ENCODE peak calls at places on chromosome 15, in eight cellular contexts. R is Peyer's patch, G is OCI-LY7, T is body of pancreas, W is fibroblast of lung, N is nephron progenitor cell, Q is GM23338, D is AG04450. O is an unnamed sample.

GRCh38 chr15:59137566-59137965 is 32.6 kb downstream of the CCNB2 start:
- DNase-seq in R (no peak), G (no peak), T (no peak), W (no peak), N (no peak), Q (no peak), D (no peak), O (no peak)

GRCh38 chr15:33098082-33099058 is 96.1 kb downstream of the FMN1 start:
- DNase-seq in R (no peak), G (no peak), T (no peak), W (peak; percentile 91), N (no peak), Q (no peak), D (no peak), O (peak; percentile 15)

GRCh38 chr15:101698314-101698713 is 26.0 kb downstream of the TARS3 start:
- DNase-seq in R (no peak), G (no peak), T (no peak), W (no peak), N (no peak), Q (no peak), D (no peak), O (no peak)

GRCh38 chr15:61820212-61820611 is 240.0 kb downstream of the VPS13C start:
- DNase-seq in R (no peak), G (no peak), T (no peak), W (no peak), N (no peak), Q (no peak), D (no peak), O (no peak)

GRCh38 chr15:101137312-101137940 is 114.4 kb downstream of the CHSY1 start:
- DNase-seq in R (no peak), G (no peak), T (no peak), W (no peak), N (no peak), Q (no peak), D (no peak), O (no peak)

GRCh38 chr15:60272623-60273022 is 125.2 kb downstream of the ANXA2 start:
- DNase-seq in R (no peak), G (no peak), T (no peak), W (no peak), N (no peak), Q (peak; percentile 37), D (no peak), O (no peak)

GRCh38 chr15:48925714-48926223 is 38.0 kb downstream of the SHC4 start:
- DNase-seq in R (no peak), G (no peak), T (no peak), W (peak; percentile 94), N (no peak), Q (no peak), D (peak; percentile 62), O (peak; percentile 53)

GRCh38 chr15:92921215-92922131 is 21.3 kb downstream of the CHD2 start:
- DNase-seq in R (no peak), G (no peak), T (peak; percentile 48), W (peak; percentile 72), N (no peak), Q (no peak), D (no peak), O (no peak)

GRCh38 chr15:60442031-60442665 is 36.8 kb downstream of the ICE2 start:
- DNase-seq in R (no peak), G (no peak), T (no peak), W (no peak), N (no peak), Q (no peak), D (no peak), O (no peak)

GRCh38 chr15:101327147-101327740 is 32.2 kb upstream of the SNRPA1 start:
- DNase-seq in R (no peak), G (no peak), T (no peak), W (no peak), N (no peak), Q (no peak), D (no peak), O (no peak)

GRCh38 chr15:50440932-50441331 is 16.7 kb downstream of the USP8 start:
- DNase-seq in R (no peak), G (no peak), T (no peak), W (no peak), N (no peak), Q (no peak), D (no peak), O (no peak)

GRCh38 chr15:71078506-71079207 is 36.6 kb upstream of the THSD4 start:
- DNase-seq in R (no peak), G (no peak), T (no peak), W (no peak), N (no peak), Q (no peak), D (no peak), O (no peak)

GRCh38 chr15:57203906-57204305 is 172.4 kb upstream of the CGNL1 start:
- DNase-seq in R (no peak), G (no peak), T (no peak), W (no peak), N (no peak), Q (no peak), D (no peak), O (no peak)

GRCh38 chr15:87777054-87777498 is 479.5 kb downstream of the NTRK3 start:
- DNase-seq in R (no peak), G (no peak), T (no peak), W (peak; percentile 92), N (peak; percentile 30), Q (no peak), D (peak; percentile 62), O (peak; percentile 63)

GRCh38 chr15:53974121-53974520 is 4.1 kb upstream of the UNC13C start:
- DNase-seq in R (no peak), G (no peak), T (no peak), W (no peak), N (no peak), Q (no peak), D (no peak), O (no peak)

GRCh38 chr15:53974813-53975212 is 3.4 kb upstream of the UNC13C start:
- DNase-seq in R (no peak), G (no peak), T (no peak), W (no peak), N (no peak), Q (no peak), D (no peak), O (no peak)

GRCh38 chr15:53979051-53979788 is 979 bp downstream of the UNC13C start:
- DNase-seq in R (no peak), G (no peak), T (no peak), W (no peak), N (no peak), Q (no peak), D (no peak), O (no peak)

GRCh38 chr15:53978248-53978906 is at the start of gene UNC13C:
- DNase-seq in R (no peak), G (no peak), T (peak; percentile 18), W (no peak), N (peak; percentile 68), Q (peak; percentile 56), D (no peak), O (no peak)

GRCh38 chr15:53976844-53977392 is 1.3 kb upstream of the UNC13C start:
- DNase-seq in R (no peak), G (no peak), T (no peak), W (no peak), N (peak; percentile 43), Q (peak; percentile 37), D (no peak), O (no peak)
- TF ChIP-seq CTCF in R (no peak), G (peak; percentile 17), T (no peak), W (no peak), N (peak; percentile 19), Q (peak; percentile 46), D (no peak), O (no peak)

DNA sequence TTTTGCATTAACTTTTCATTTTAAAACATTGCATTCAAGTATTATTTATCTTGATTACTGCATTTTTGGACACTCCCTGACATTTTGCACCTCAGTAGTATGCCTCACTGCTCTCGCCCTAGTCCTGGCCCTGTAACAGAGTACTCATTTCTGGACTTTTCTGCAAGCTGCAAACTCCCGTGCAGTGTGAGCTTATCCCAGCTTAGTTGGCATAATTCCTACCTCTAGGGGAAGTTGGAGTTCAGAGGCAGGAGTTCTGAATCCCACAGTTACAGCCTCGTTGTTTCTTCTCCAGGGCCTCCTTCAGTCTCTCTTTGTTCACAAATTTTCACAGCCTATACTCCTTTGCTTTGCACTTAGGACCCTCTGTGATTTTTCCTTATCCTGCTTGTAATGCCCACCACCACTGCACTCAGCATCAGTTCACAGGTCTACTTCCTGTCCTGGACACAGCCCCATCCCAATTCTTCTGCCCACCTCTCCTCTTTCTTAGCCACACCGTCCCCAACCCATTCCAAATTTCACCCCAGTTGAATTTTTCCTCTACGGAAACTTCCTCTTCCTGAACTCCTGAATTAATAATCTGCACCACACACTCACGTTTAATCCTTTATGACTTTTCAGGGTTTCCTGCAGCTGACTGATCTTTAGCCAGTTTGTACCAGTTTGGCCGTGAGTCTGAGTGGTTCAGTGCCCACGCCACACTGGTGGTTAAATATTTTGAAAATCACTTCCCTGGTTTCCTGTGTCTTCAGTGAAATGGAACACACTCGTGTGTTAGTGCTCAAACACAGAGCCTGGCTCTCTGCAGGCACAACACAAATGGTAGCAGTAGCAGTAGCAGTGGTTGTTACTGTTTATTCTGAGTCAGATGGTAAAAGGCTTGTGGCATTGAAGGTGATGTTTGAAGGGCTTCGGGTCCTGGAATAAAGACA is 6.3 kb upstream of the CTSH start:
- DNase-seq in R (peak; percentile 46), G (peak; percentile 47), T (no peak), W (peak; percentile 30), N (no peak), Q (no peak), D (peak; percentile 26), O (no peak)
- TF ChIP-seq CTCF in R (no peak), G (no peak), T (no peak), W (peak; percentile 35), N (no peak), Q (peak; percentile 3), D (peak; percentile 64), O (peak; percentile 43)

GRCh38 chr15:79101866-79102581 is 11.4 kb upstream of the RASGRF1 start:
- DNase-seq in R (peak; percentile 6), G (no peak), T (no peak), W (no peak), N (no peak), Q (no peak), D (no peak), O (no peak)
- TF ChIP-seq CTCF in R (no peak), G (no peak), T (no peak), W (no peak), N (no peak), Q (peak; percentile 28), D (no peak), O (no peak)

GRCh38 chr15:52337961-52338535 is 42.4 kb upstream of the MYO5C start:
- DNase-seq in R (no peak), G (no peak), T (no peak), W (peak; percentile 42), N (no peak), Q (peak; percentile 27), D (no peak), O (no peak)

GRCh38 chr15:52337198-52337853 is 41.7 kb upstream of the MYO5C start:
- DNase-seq in R (no peak), G (no peak), T (no peak), W (peak; percentile 82), N (no peak), Q (peak; percentile 21), D (no peak), O (peak; percentile 50)

GRCh38 chr15:52334491-52335160 is 39.0 kb upstream of the MYO5C start:
- DNase-seq in R (no peak), G (no peak), T (no peak), W (peak; percentile 29), N (no peak), Q (no peak), D (no peak), O (no peak)

GRCh38 chr15:52338891-52339290 is 43.3 kb upstream of the MYO5C start:
- DNase-seq in R (no peak), G (no peak), T (no peak), W (no peak), N (no peak), Q (no peak), D (no peak), O (no peak)

GRCh38 chr15:52336530-52336929 is 40.9 kb upstream of the MYO5C start:
- DNase-seq in R (no peak), G (peak; percentile 48), T (peak; percentile 35), W (no peak), N (no peak), Q (peak; percentile 25), D (no peak), O (no peak)
- TF ChIP-seq CTCF in R (no peak), G (peak; percentile 79), T (no peak), W (no peak), N (no peak), Q (peak; percentile 44), D (no peak), O (no peak)

O was measured in astrocyte of the cerebellum.